ENCODE peak calls at places on chromosome X, in six cellular contexts. U, R, C, E, Z and B are unnamed samples.

GRCh38 chrX:31449975-31450374 is 378.1 kb upstream of the FTHL17 start:
- DNase-seq in Z (no peak), R (no peak), C (no peak), U (no peak), E (no peak), B (no peak)

GRCh38 chrX:22481436-22481835 is 208.7 kb downstream of the CBLL2 start:
- DNase-seq in Z (no peak), E (no peak), R (no peak), C (no peak), U (no peak), B (no peak)

GRCh38 chrX:46913710-46914109 is 1.5 kb downstream of the JADE3 start:
- DNase-seq in R (no peak), C (no peak), U (no peak), E (peak), Z (peak), B (no peak)

GRCh38 chrX:21747523-21747922 is 10.4 kb downstream of the SMPX start:
- DNase-seq in E (no peak), C (no peak), U (no peak), Z (no peak), R (no peak), B (no peak)

GRCh38 chrX:43735957-43736356 is 79.9 kb downstream of the MAOA start:
- DNase-seq in E (no peak), R (no peak), Z (no peak), C (no peak), U (no peak), B (no peak)

GRCh38 chrX:19879181-19879580 is 8.2 kb downstream of the SH3KBP1 start:
- DNase-seq in Z (no peak), R (no peak), C (no peak), U (no peak), E (no peak), B (no peak)

GRCh38 chrX:119552508-119552907 is 12.7 kb downstream of the STEEP1 start:
- DNase-seq in E (no peak), Z (no peak), C (no peak), R (no peak), U (no peak), B (no peak)

GRCh38 chrX:150219374-150220185 is 143.5 kb upstream of the MAMLD1 start:
- DNase-seq in E (no peak), C (no peak), U (no peak), R (no peak), Z (no peak), B (no peak)

GRCh38 chrX:110964761-110965160 is 131.2 kb upstream of the PAK3 start:
- DNase-seq in U (no peak), E (no peak), C (no peak), R (peak), Z (no peak), B (no peak)